ENCODE peak calls at places on chromosomes 4 and X, in five cellular contexts. One of them, this sample, is unnamed.

GRCh38 chr4:26746742-26747351 is 113.8 kb upstream of the STIM2 start:
- DNase-seq in heart left ventricle: no peak
- DNase-seq in HFFc6: no peak
- DNase-seq in HTR-8/SVneo: no peak
- DNase-seq in suprapubic skin: no peak
- DNase-seq in this sample: no peak

GRCh38 chr4:121692261-121692660 is 4.5 kb downstream of the ANXA5 start:
- DNase-seq in heart left ventricle: no peak
- DNase-seq in HFFc6: no peak
- DNase-seq in HTR-8/SVneo: no peak
- DNase-seq in suprapubic skin: no peak
- DNase-seq in this sample: no peak

GRCh38 chrX:46791927-46792825 is 33.3 kb upstream of the SLC9A7 start:
- DNase-seq in heart left ventricle: no peak
- DNase-seq in HFFc6: peak
- DNase-seq in HTR-8/SVneo: peak
- DNase-seq in suprapubic skin: no peak
- DNase-seq in this sample: no peak

GRCh38 chrX:120144178-120144844 is 14.1 kb upstream of the RHOXF2 start:
- DNase-seq in heart left ventricle: no peak
- DNase-seq in HFFc6: no peak
- DNase-seq in HTR-8/SVneo: no peak
- DNase-seq in suprapubic skin: no peak
- DNase-seq in this sample: no peak

GRCh38 chrX:66200855-66201795 is 37.1 kb downstream of the HEPH start:
- DNase-seq in heart left ventricle: no peak
- DNase-seq in HFFc6: peak
- DNase-seq in HTR-8/SVneo: no peak
- DNase-seq in suprapubic skin: no peak
- DNase-seq in this sample: no peak

GRCh38 chr4:60682901-60683300 is 517.2 kb upstream of the ADGRL3 start:
- DNase-seq in heart left ventricle: no peak
- DNase-seq in HFFc6: peak
- DNase-seq in HTR-8/SVneo: peak
- DNase-seq in suprapubic skin: no peak
- DNase-seq in this sample: no peak

GRCh38 chrX:104309169-104309568 is 54.4 kb upstream of the ESX1 start:
- DNase-seq in heart left ventricle: no peak
- DNase-seq in HFFc6: no peak
- DNase-seq in HTR-8/SVneo: no peak
- DNase-seq in suprapubic skin: no peak
- DNase-seq in this sample: no peak

GRCh38 chrX:34300871-34301270 is 168.8 kb upstream of the FAM47A start:
- DNase-seq in heart left ventricle: no peak
- DNase-seq in HFFc6: peak
- DNase-seq in HTR-8/SVneo: peak
- DNase-seq in suprapubic skin: no peak
- DNase-seq in this sample: no peak

GRCh38 chr4:3228881-3229280 is 20.1 kb upstream of the MSANTD1 start:
- DNase-seq in heart left ventricle: no peak
- DNase-seq in HFFc6: no peak
- DNase-seq in HTR-8/SVneo: no peak
- DNase-seq in suprapubic skin: no peak
- DNase-seq in this sample: peak

This sample was measured in upper lobe of left lung.